ENCODE peak calls at places on chromosome 18, in seven cellular contexts. W is GM23248, L is SK-N-SH, O is MM.1S, D is hepatocyte, C is PC-3, P is OCI-LY7. J is an unnamed sample. For H3K4me1, the result is how much of the 10 kb centered on the place peaks cover.

GRCh38 chr18:64119916-64120315 is 29.0 kb downstream of the LINC00305 start:
- DNase-seq in W (peak), L (no peak), O (no peak), D (no peak), C (peak), P (peak), J (no peak)

GRCh38 chr18:59783138-59783537 is 85.9 kb upstream of the CCBE1 start:
- DNase-seq in W (peak), L (peak), O (peak), D (peak), C (peak), P (peak), J (peak)

GRCh38 chr18:75341267-75341666 is 86.2 kb downstream of the SMIM21 start:
- DNase-seq in W (no peak), L (no peak), O (no peak), D (peak), C (no peak), P (no peak), J (peak)

GRCh38 chr18:434410-434809 is 66.1 kb downstream of the COLEC12 start:
- DNase-seq in W (peak), L (no peak), O (no peak), D (no peak), C (no peak), P (no peak), J (no peak)

GRCh38 chr18:56038258-56039030 is 450.5 kb upstream of the TCF4 start:
- DNase-seq in W (no peak), L (peak), O (no peak), D (no peak), C (no peak), P (peak), J (no peak)

GRCh38 chr18:28466213-28466612 is 289.3 kb upstream of the CDH2 start:
- DNase-seq in W (no peak), L (no peak), O (no peak), D (no peak), C (no peak), P (no peak), J (no peak)

GRCh38 chr18:39486268-39486667 is 1920.7 kb upstream of the CELF4 start:
- DNase-seq in W (no peak), L (no peak), O (no peak), D (no peak), C (no peak), P (no peak), J (peak)

GRCh38 chr18:24868760-24869237 is 408.4 kb downstream of the HRH4 start:
- DNase-seq in W (peak), L (no peak), O (no peak), D (peak), C (peak), P (no peak), J (no peak)

GRCh38 chr18:66473882-66474281 is 130.0 kb downstream of the CDH19 start:
- DNase-seq in W (no peak), L (no peak), O (no peak), D (no peak), C (peak), P (no peak), J (no peak)

GRCh38 chr18:34493566-34494358 is 216.3 kb upstream of the DTNA start:
- DNase-seq in W (peak), L (peak), O (peak), D (peak), C (peak), P (no peak), J (peak)

GRCh38 chr18:57087985-57088384 is 58.9 kb upstream of the BOD1L2 start:
- DNase-seq in W (no peak), L (no peak), O (no peak), D (peak), C (peak), P (no peak), J (no peak)

GRCh38 chr18:79508565-79509535 is 113.1 kb downstream of the NFATC1 start:
- DNase-seq in W (no peak), L (no peak), O (no peak), D (no peak), C (no peak), P (no peak), J (no peak)

GRCh38 chr18:79399275-79400081 is 3.7 kb downstream of the NFATC1 start:
- DNase-seq in W (peak), L (no peak), O (no peak), D (no peak), C (no peak), P (peak), J (no peak)

GRCh38 chr18:56108486-56109367 is 520.7 kb upstream of the TCF4 start:
- DNase-seq in W (no peak), L (no peak), O (no peak), D (no peak), C (no peak), P (no peak), J (no peak)

GRCh38 chr18:8084160-8084559 is 517.0 kb downstream of the PTPRM start:
- DNase-seq in W (peak), L (peak), O (peak), D (peak), C (peak), P (peak), J (peak)

GRCh38 chr18:46278481-46279465 is 174.6 kb downstream of the HAUS1 start:
- DNase-seq in W (peak), L (no peak), O (no peak), D (no peak), C (peak), P (no peak), J (no peak)
- H3K4me1 ChIP-seq in W (under half), L (under half), O (under half), D (under half), C (under half), P (under half), J (under half)

GRCh38 chr18:11154369-11154982 is 5.1 kb upstream of the PIEZO2 start:
- DNase-seq in W (peak), L (no peak), O (peak), D (peak), C (peak), P (peak), J (peak)
- H3K4me2 ChIP-seq in W (no peak), L (no peak), O (no peak), D (no peak), C (no peak), P (no peak), J (no peak)

GRCh38 chr18:58314284-58314683 is 270.3 kb downstream of the NEDD4L start:
- DNase-seq in W (peak), L (no peak), O (no peak), D (peak), C (peak), P (no peak), J (no peak)

GRCh38 chr18:58316400-58316942 is 272.4 kb downstream of the NEDD4L start:
- DNase-seq in W (no peak), L (no peak), O (no peak), D (no peak), C (no peak), P (no peak), J (no peak)

GRCh38 chr18:58313491-58314032 is 269.5 kb downstream of the NEDD4L start:
- DNase-seq in W (peak), L (no peak), O (no peak), D (no peak), C (peak), P (no peak), J (no peak)

GRCh38 chr18:58315739-58316215 is 271.8 kb downstream of the NEDD4L start:
- DNase-seq in W (no peak), L (no peak), O (no peak), D (no peak), C (peak), P (no peak), J (no peak)

DNA sequence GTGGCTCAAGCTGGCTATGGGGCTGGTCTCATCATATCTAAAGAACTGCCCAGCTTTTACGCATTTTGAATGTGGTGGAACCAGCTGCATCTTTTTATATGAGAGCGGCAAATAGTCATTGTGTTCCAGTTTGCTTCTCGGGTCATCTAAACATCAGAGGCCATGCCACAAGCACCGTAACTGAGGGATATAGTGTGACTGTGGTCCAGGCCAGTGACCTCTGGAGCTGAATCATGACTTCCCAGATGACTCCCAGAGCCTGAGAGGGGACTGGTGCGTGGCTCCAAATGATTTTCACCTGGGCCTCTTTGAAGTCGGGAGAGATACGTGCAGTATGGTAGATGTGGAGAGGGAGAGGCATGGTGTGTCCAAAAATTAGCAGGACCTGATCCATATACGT is 271.0 kb downstream of the NEDD4L start:
- DNase-seq in W (no peak), L (no peak), O (no peak), D (no peak), C (peak), P (no peak), J (no peak)
- TF ChIP-seq EZH2phosphoT487 in W (no peak), L (no peak), O (no peak), D (no peak), C (no peak), P (no peak), J (no peak)

GRCh38 chr18:50844554-50844953 is 24.7 kb upstream of the MRO start:
- DNase-seq in W (no peak), L (no peak), O (no peak), D (no peak), C (no peak), P (no peak), J (no peak)
- H3K4me1 ChIP-seq in W (under half), L (under half), O (under half), D (under half), C (under half), P (under half), J (under half)

GRCh38 chr18:11726556-11726955 is 37.5 kb downstream of the GNAL start:
- DNase-seq in W (no peak), L (no peak), O (no peak), D (no peak), C (peak), P (no peak), J (no peak)
- H3K4me2 ChIP-seq in W (no peak), L (no peak), O (no peak), D (no peak), C (no peak), P (no peak), J (no peak)

GRCh38 chr18:22507055-22507454 is 89.3 kb upstream of the CTAGE1 start:
- DNase-seq in W (no peak), L (no peak), O (no peak), D (no peak), C (no peak), P (no peak), J (no peak)

GRCh38 chr18:22504665-22505064 is 87.0 kb upstream of the CTAGE1 start:
- DNase-seq in W (peak), L (no peak), O (no peak), D (no peak), C (peak), P (no peak), J (no peak)

GRCh38 chr18:22504251-22504650 is 86.5 kb upstream of the CTAGE1 start:
- DNase-seq in W (peak), L (no peak), O (no peak), D (no peak), C (no peak), P (no peak), J (no peak)

GRCh38 chr18:22505136-22505535 is 87.4 kb upstream of the CTAGE1 start:
- DNase-seq in W (peak), L (no peak), O (no peak), D (no peak), C (peak), P (no peak), J (no peak)

GRCh38 chr18:22503803-22504202 is 86.1 kb upstream of the CTAGE1 start:
- DNase-seq in W (peak), L (no peak), O (no peak), D (peak), C (no peak), P (no peak), J (no peak)
- TF ChIP-seq EZH2phosphoT487 in W (no peak), L (no peak), O (no peak), D (no peak), C (no peak), P (no peak), J (no peak)

DNA sequence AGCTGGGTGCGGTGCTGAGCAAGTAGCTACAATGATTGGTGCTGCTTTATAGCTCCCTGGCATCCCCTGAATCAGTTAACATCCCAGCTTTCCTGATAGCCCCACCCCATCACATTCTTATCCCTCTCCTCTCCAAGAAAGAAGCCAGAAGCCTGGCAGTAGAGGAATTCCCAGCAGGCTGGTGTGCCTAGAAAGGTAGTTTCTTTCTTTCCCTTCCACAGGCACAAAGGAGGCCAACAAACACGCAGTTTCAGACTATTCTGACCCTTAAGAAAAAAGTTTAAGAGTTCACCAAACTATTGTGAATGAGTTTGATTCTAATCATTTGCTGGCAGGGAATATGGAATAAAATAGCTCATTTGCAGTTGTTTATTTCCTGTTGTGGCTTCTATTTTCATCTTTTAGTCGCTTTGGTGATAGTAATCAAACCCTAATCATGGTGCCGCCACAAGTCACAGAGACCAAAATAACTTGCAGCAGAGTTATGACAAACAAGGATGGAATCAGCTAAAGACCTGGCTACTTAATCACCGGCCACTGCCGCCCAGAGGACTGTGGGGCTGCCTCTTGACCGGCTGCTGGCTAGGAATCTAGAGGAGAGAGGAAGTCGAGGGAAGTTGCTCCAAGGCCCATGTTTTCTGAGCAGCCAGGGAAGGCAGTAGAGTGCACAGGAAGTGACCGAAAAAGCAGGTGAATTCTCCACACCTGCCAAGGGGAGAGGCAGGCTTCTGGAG is 4.9 kb upstream of the SMAD7 start:
- DNase-seq in W (peak), L (no peak), O (no peak), D (peak), C (no peak), P (peak), J (peak)
- H3K4me1 ChIP-seq in W (half or more), L (under half), O (under half), D (under half), C (under half), P (under half), J (under half)

GRCh38 chr18:47970664-47971523 is 40.4 kb upstream of the SMAD2 start:
- DNase-seq in W (no peak), L (no peak), O (peak), D (no peak), C (no peak), P (peak), J (no peak)

GRCh38 chr18:47968006-47968676 is 37.7 kb upstream of the SMAD2 start:
- DNase-seq in W (peak), L (no peak), O (no peak), D (no peak), C (no peak), P (no peak), J (peak)

GRCh38 chr18:47969851-47970250 is 39.4 kb upstream of the SMAD2 start:
- DNase-seq in W (peak), L (no peak), O (no peak), D (no peak), C (no peak), P (no peak), J (no peak)

GRCh38 chr18:47964086-47964485 is 33.6 kb upstream of the SMAD2 start:
- DNase-seq in W (no peak), L (no peak), O (no peak), D (no peak), C (no peak), P (no peak), J (no peak)

GRCh38 chr18:47968721-47969120 is 38.3 kb upstream of the SMAD2 start:
- DNase-seq in W (peak), L (no peak), O (no peak), D (no peak), C (peak), P (no peak), J (peak)
- H3K4me2 ChIP-seq in W (no peak), L (no peak), O (no peak), D (no peak), C (no peak), P (no peak), J (peak)

DNA sequence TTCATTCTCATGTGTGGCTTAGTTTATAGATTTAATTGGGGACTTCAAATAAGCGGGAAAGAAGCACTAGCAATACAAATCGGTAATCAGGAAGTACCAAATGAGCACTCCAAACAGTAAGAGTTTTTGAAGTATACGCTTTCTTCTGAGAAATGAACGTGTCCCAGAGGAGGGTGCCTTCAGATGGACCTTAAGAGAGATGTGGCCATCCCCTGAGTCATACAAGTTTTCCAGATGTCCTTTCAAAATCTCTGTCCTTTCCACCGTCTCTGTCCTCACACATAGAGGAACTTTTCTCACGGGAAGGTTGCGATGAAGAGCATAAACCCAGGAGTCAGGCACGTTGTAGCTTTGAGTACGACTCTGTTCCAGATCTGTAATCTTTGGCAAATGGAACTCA is 1.7 kb upstream of the SMAD2 start:
- DNase-seq in W (no peak), L (no peak), O (no peak), D (no peak), C (no peak), P (no peak), J (no peak)
- TF ChIP-seq EZH2phosphoT487 in W (no peak), L (no peak), O (no peak), D (no peak), C (no peak), P (no peak), J (no peak)

GRCh38 chr18:13110559-13110958 is 108.0 kb upstream of the LDLRAD4 start:
- DNase-seq in W (no peak), L (no peak), O (no peak), D (no peak), C (no peak), P (no peak), J (no peak)

GRCh38 chr18:13107074-13107473 is 111.5 kb upstream of the LDLRAD4 start:
- DNase-seq in W (peak), L (no peak), O (no peak), D (no peak), C (no peak), P (no peak), J (no peak)

GRCh38 chr18:13108330-13108729 is 110.2 kb upstream of the LDLRAD4 start:
- DNase-seq in W (no peak), L (no peak), O (no peak), D (no peak), C (no peak), P (no peak), J (no peak)

GRCh38 chr18:13112982-13113381 is 105.6 kb upstream of the LDLRAD4 start:
- DNase-seq in W (peak), L (peak), O (no peak), D (peak), C (peak), P (no peak), J (peak)
- H3K4me1 ChIP-seq in W (under half), L (under half), O (under half), D (under half), C (under half), P (under half), J (under half)

J was measured in neural progenitor cell.